ENCODE peak calls at places on chromosomes 13 and 19, in six cellular contexts. D, E, I, J, W and Y are unnamed samples.
A peak's percentile ranks its signal among the peaks of the same experiment; 100 is the strongest.

GRCh38 chr19:3881272-3882040 is 971 bp downstream of the ATCAY start:
- DNase-seq in D (no peak), E (no peak), I (no peak), J (no peak), W (peak; percentile 52), Y (no peak)

GRCh38 chr13:36382030-36382429 is 35.8 kb upstream of the SPART start:
- DNase-seq in D (no peak), E (no peak), I (no peak), J (peak; percentile 63), W (no peak), Y (no peak)

GRCh38 chr13:113510871-113511270 is 20.4 kb upstream of the DCUN1D2 start:
- DNase-seq in D (no peak), E (no peak), I (no peak), J (no peak), W (no peak), Y (no peak)

GRCh38 chr13:20719783-20720182 is 16.3 kb downstream of the IL17D start:
- DNase-seq in D (no peak), E (no peak), I (no peak), J (no peak), W (no peak), Y (no peak)

GRCh38 chr13:110254751-110255553 is 52.0 kb downstream of the COL4A1 start:
- DNase-seq in D (no peak), E (no peak), I (no peak), J (no peak), W (no peak), Y (no peak)

GRCh38 chr13:33787051-33787591 is 30.8 kb upstream of the RFC3 start:
- DNase-seq in D (no peak), E (no peak), I (no peak), J (no peak), W (no peak), Y (no peak)

GRCh38 chr19:19342086-19343015 is 21.7 kb downstream of the MAU2 start:
- DNase-seq in D (no peak), E (no peak), I (peak; percentile 90), J (no peak), W (peak; percentile 83), Y (peak; percentile 45)

GRCh38 chr13:46229251-46229650 is 17.5 kb downstream of the LRRC63 start:
- DNase-seq in D (no peak), E (no peak), I (no peak), J (no peak), W (no peak), Y (no peak)

GRCh38 chr13:109862627-109863026 is 76.2 kb upstream of the IRS2 start:
- DNase-seq in D (no peak), E (no peak), I (no peak), J (no peak), W (no peak), Y (no peak)

GRCh38 chr19:16660763-16661479 is at the start of gene TMEM38A:
- DNase-seq in D (no peak), E (peak; percentile 45), I (peak; percentile 62), J (no peak), W (peak; percentile 63), Y (no peak)

GRCh38 chr13:42883142-42883541 is 101.8 kb downstream of the FAM216B start:
- DNase-seq in D (no peak), E (no peak), I (no peak), J (no peak), W (no peak), Y (peak; percentile 22)

GRCh38 chr19:37855098-37855497 is 51.3 kb downstream of the WDR87 start:
- DNase-seq in D (no peak), E (peak; percentile 5), I (no peak), J (no peak), W (no peak), Y (peak; percentile 2)